ENCODE peak calls at places on chromosomes 13 and 19, in nine cellular contexts. L, Q, D, Z, C, V, G, B and N are unnamed samples.

GRCh38 chr13:56378566-56378965 is 762.2 kb upstream of the PRR20A start:
- DNase-seq in L (no peak), B (no peak), Q (no peak), V (no peak), G (no peak), Z (no peak), C (no peak), D (no peak), N (no peak)

GRCh38 chr13:30577381-30577780 is 40.3 kb upstream of the USPL1 start:
- DNase-seq in C (no peak), Z (no peak), L (no peak), B (peak), G (peak), V (peak), D (no peak), Q (no peak), N (no peak)

GRCh38 chr13:21427741-21428140 is 31.4 kb downstream of the ZDHHC20 start:
- DNase-seq in B (no peak), V (no peak), Z (no peak), L (no peak), Q (no peak), D (no peak), G (no peak), C (no peak), N (no peak)

GRCh38 chr19:21566073-21566472 is 60.7 kb downstream of the ZNF429 start:
- DNase-seq in V (no peak), C (no peak), Z (no peak), B (no peak), G (peak), L (no peak), D (no peak), Q (no peak), N (no peak)

GRCh38 chr13:26386026-26386425 is 132.1 kb downstream of the CDK8 start:
- DNase-seq in B (no peak), Z (no peak), G (no peak), C (no peak), V (no peak), D (no peak), Q (no peak), L (no peak), N (no peak)

GRCh38 chr13:48000559-48001126 is 430 bp downstream of the SUCLA2 start:
- DNase-seq in D (no peak), B (no peak), L (no peak), V (no peak), Z (peak), C (no peak), Q (no peak), G (no peak), N (no peak)

GRCh38 chr19:1364070-1364719 is 19.5 kb upstream of the NDUFS7 start:
- DNase-seq in L (no peak), V (no peak), C (no peak), G (peak), Z (no peak), B (no peak), D (no peak), Q (no peak), N (no peak)

GRCh38 chr13:33379597-33379996 is 94.0 kb upstream of the STARD13 start:
- DNase-seq in B (no peak), G (no peak), L (no peak), C (no peak), Z (no peak), Q (no peak), D (no peak), V (peak), N (no peak)

GRCh38 chr13:33016414-33017409 is at the start of gene KL:
- DNase-seq in C (peak), G (no peak), B (no peak), D (no peak), L (peak), Q (peak), V (no peak), Z (peak), N (no peak)

GRCh38 chr13:74550039-74550438 is 415.8 kb upstream of the KLF12 start:
- DNase-seq in L (no peak), G (no peak), B (no peak), V (peak), C (no peak), Q (no peak), Z (no peak), D (no peak), N (no peak)

GRCh38 chr19:33722456-33723239 is 74.0 kb upstream of the KCTD15 start:
- DNase-seq in V (no peak), B (no peak), C (no peak), G (no peak), Q (no peak), L (no peak), Z (peak), D (no peak), N (no peak)

GRCh38 chr13:112869202-112870061 is 99.6 kb upstream of the MCF2L start:
- DNase-seq in D (no peak), B (peak), Q (no peak), Z (no peak), V (no peak), C (no peak), G (no peak), L (no peak), N (no peak)

GRCh38 chr19:41339936-41340335 is 13.8 kb downstream of the TGFB1 start:
- DNase-seq in Z (no peak), V (peak), D (no peak), C (no peak), Q (no peak), G (no peak), B (no peak), L (no peak), N (no peak)

GRCh38 chr13:26502826-26503225 is 54.7 kb upstream of the WASF3 start:
- DNase-seq in V (peak), B (peak), Z (no peak), C (no peak), Q (no peak), D (no peak), G (no peak), L (no peak), N (no peak)

GRCh38 chr19:1262687-1263123 is 6.4 kb upstream of the CIRBP start:
- DNase-seq in B (no peak), C (no peak), V (no peak), Q (peak), L (no peak), Z (no peak), D (no peak), G (no peak), N (no peak)

GRCh38 chr13:113192279-113192678 is 16.2 kb downstream of the PCID2 start:
- DNase-seq in G (no peak), B (no peak), C (no peak), Q (no peak), Z (no peak), D (no peak), L (no peak), V (no peak), N (no peak)

GRCh38 chr19:34261335-34262109 is 7.2 kb downstream of the GARRE1 start:
- DNase-seq in L (no peak), D (no peak), Z (peak), C (no peak), V (no peak), G (no peak), Q (no peak), B (no peak), N (no peak)

GRCh38 chr19:19637523-19638251 is 5.8 kb downstream of the GMIP start:
- DNase-seq in L (no peak), V (no peak), B (no peak), Z (no peak), Q (no peak), D (no peak), C (no peak), G (no peak), N (no peak)

GRCh38 chr13:112894673-112895481 is 74.1 kb upstream of the MCF2L start:
- DNase-seq in G (no peak), Q (no peak), Z (peak), V (no peak), C (no peak), B (no peak), D (no peak), L (no peak), N (no peak)

GRCh38 chr19:36331353-36332228 is 47.4 kb downstream of the ZFP14 start:
- DNase-seq in G (peak), D (peak), Q (peak), C (peak), L (peak), Z (peak), B (peak), V (peak), N (peak)

GRCh38 chr19:677201-677600 is 1.0 kb downstream of the FSTL3 start:
- DNase-seq in Z (no peak), C (no peak), B (peak), L (peak), V (peak), D (peak), Q (peak), G (peak), N (peak)

GRCh38 chr13:114079601-114080536 is 52.6 kb downstream of the RASA3 start:
- DNase-seq in D (no peak), B (no peak), V (no peak), L (peak), C (no peak), Z (no peak), Q (peak), G (no peak), N (peak)

GRCh38 chr13:31166591-31166990 is 4.9 kb upstream of the HSPH1 start:
- DNase-seq in G (no peak), L (no peak), D (no peak), Q (no peak), V (no peak), Z (no peak), C (no peak), B (no peak), N (no peak)

DNA sequence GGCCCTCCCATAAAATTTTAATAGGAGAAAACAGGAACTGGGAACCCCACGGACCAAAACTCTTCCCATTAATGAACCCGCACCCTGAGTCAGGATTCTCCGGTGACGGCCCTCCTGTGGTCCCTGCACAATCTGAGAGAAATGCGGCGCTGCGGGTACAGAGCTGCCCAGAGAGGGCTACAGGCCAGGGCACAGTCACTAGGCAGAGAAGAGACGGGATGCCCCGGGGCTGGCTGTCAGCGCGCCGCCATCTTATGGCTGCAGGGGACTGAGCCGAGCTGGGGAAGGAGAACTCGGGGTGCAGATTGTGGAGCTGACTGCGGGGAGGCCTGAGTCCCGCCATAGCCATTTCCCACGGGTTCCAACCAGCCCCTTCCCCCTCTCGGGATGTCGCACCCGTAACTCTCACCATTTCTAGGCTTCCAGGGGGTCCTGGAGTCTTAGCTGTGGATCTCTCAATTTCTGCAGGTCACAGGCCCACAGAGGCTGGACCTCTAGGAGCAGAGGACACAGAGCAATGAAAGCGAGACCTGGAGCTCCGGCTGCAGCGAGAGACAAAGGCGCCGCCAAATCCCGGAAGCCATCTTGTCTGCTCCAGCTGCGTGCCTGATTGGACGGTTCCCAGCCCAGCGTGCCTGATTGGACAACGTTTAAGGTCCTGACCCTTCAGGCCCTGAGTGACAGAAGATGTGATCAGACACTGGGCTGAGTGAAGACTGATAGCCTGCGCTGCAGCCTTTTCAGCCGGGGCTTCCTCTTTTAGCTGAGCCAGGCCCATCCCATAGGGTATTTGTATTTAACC is at the start of gene ZNF675:
- DNase-seq in C (peak), L (peak), V (peak), G (peak), Q (peak), D (peak), B (peak), Z (peak), N (peak)
- TF ChIP-seq CTCF in C (peak), L (no peak), V (no peak), G (no peak), Q (no peak), D (no peak), B (peak), Z (no peak), N (no peak)

GRCh38 chr19:49064768-49065611 is at the start of gene NTF4:
- DNase-seq in C (peak), V (no peak), D (no peak), B (no peak), L (no peak), Q (no peak), G (no peak), Z (peak), N (no peak)
- TF ChIP-seq CTCF in C (no peak), V (no peak), D (no peak), B (no peak), L (no peak), Q (no peak), G (no peak), Z (no peak), N (no peak)

GRCh38 chr13:40017662-40018262 is 362.3 kb downstream of the COG6 start:
- DNase-seq in G (no peak), Z (no peak), B (no peak), C (no peak), V (no peak), D (no peak), L (no peak), Q (no peak), N (no peak)
- TF ChIP-seq CTCF in G (no peak), Z (no peak), B (no peak), C (no peak), V (no peak), D (no peak), L (no peak), Q (no peak), N (no peak)

GRCh38 chr19:9947441-9947840 is 11.1 kb upstream of the OLFM2 start:
- DNase-seq in G (no peak), L (no peak), D (no peak), Z (no peak), Q (no peak), C (no peak), V (no peak), B (no peak), N (no peak)

GRCh38 chr19:9941646-9942045 is 5.3 kb upstream of the OLFM2 start:
- DNase-seq in G (no peak), Z (no peak), Q (no peak), D (no peak), V (no peak), L (no peak), C (no peak), B (no peak), N (no peak)

GRCh38 chr19:9943744-9944143 is 7.4 kb upstream of the OLFM2 start:
- DNase-seq in L (no peak), D (no peak), C (no peak), V (no peak), Q (no peak), Z (no peak), G (no peak), B (no peak), N (no peak)

GRCh38 chr19:9941236-9941635 is 4.9 kb upstream of the OLFM2 start:
- DNase-seq in B (peak), V (peak), L (no peak), G (no peak), Z (no peak), D (no peak), C (no peak), Q (no peak), N (no peak)

GRCh38 chr19:9945319-9945966 is 9.1 kb upstream of the OLFM2 start:
- DNase-seq in Q (peak), Z (no peak), D (peak), V (peak), B (peak), C (no peak), G (no peak), L (peak), N (peak)
- TF ChIP-seq CTCF in Q (no peak), Z (peak), D (no peak), V (peak), B (peak), C (no peak), G (no peak), L (no peak), N (no peak)

GRCh38 chr13:99619207-99619606 is 117.9 kb downstream of the TM9SF2 start:
- DNase-seq in L (no peak), B (no peak), D (no peak), C (no peak), G (no peak), Z (no peak), V (no peak), Q (no peak), N (no peak)

GRCh38 chr13:99610702-99611289 is 109.5 kb downstream of the TM9SF2 start:
- DNase-seq in B (no peak), C (no peak), G (no peak), Q (no peak), V (no peak), D (no peak), Z (no peak), L (no peak), N (no peak)

GRCh38 chr13:99617474-99618255 is 116.4 kb downstream of the TM9SF2 start:
- DNase-seq in G (peak), C (peak), L (peak), D (no peak), Q (peak), V (peak), Z (peak), B (peak), N (no peak)

GRCh38 chr13:99614465-99614885 is 113.2 kb downstream of the TM9SF2 start:
- DNase-seq in C (no peak), L (no peak), D (no peak), Z (no peak), V (no peak), B (no peak), Q (no peak), G (no peak), N (no peak)
- TF ChIP-seq CTCF in C (peak), L (no peak), D (no peak), Z (peak), V (no peak), B (no peak), Q (no peak), G (no peak), N (no peak)

DNA sequence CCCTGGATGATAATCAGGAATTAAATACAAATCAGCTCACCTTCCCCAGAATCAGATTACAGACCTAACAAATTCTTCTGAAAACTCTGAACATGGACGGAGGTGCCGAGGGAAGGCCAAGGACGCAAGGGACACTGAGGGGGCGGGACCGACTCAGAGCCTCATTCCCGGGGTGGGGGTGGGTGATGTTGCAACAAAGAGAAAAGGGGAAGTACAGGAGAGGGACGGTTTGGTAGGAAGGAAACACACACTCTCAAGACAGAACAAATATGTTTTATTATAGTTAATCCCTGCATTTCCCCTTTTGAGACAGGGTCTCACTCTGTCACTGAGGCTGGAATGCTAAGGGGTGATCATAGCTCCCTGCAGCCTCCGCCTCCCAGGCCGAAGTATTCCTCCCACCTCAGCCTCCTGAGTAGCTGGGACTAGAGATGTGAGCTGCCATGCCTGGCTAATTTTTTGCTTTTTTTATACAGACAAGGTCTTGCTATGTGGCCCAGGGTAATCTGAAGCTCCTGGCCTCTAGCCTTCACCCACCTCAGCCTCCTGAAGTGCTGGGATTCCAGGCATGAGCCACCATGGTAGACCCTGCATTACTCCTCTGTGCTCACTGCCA is 786 bp upstream of the LILRA2 start:
- DNase-seq in D (no peak), Q (no peak), L (no peak), B (no peak), C (no peak), G (no peak), Z (no peak), V (no peak), N (no peak)
- TF ChIP-seq CTCF in D (no peak), Q (no peak), L (no peak), B (no peak), C (no peak), G (no peak), Z (no peak), V (no peak), N (no peak)

GRCh38 chr13:35840991-35841604 is 290.1 kb downstream of the DCLK1 start:
- DNase-seq in B (no peak), Q (no peak), Z (no peak), D (no peak), G (no peak), V (peak), C (no peak), L (no peak), N (no peak)
- TF ChIP-seq CTCF in B (no peak), Q (no peak), Z (no peak), D (no peak), G (no peak), V (no peak), C (no peak), L (no peak), N (no peak)

DNA sequence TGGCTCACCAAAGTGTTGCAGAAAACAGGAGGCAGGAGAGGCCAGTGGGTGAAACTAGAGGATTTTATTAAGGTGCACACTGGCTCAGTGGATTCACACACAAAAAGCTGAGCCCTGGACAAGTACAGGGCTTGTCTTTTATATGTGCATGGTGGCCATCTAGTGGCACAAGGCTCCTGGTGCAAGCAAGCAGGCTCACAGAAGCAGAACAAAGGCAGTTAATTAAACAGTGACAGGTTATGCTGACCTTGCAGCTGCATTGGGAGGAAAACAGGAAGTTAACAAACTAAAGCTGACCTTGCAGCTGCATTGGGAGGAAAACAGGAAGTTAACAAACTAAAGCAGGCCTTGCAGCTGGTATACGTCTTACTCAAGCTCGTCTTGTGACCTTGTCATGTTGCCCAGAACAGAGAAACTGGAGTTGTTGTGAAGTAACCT is 65.3 kb upstream of the ZNF681 start:
- DNase-seq in Z (peak), B (no peak), Q (no peak), V (no peak), L (no peak), D (no peak), G (no peak), C (no peak), N (no peak)
- TF ChIP-seq CTCF in Z (no peak), B (no peak), Q (no peak), V (no peak), L (no peak), D (no peak), G (no peak), C (peak), N (no peak)